ENCODE peak calls at places on chromosomes 7 and 10, in nine cellular contexts. K, M, Q, C, J, L, P, I and T are unnamed samples.

GRCh38 chr10:85548038-85548437 is 818.6 kb downstream of the GRID1 start:
- DNase-seq in K (peak; percentile 36), M (no peak), Q (peak; percentile 33), C (no peak), J (peak; percentile 52), L (peak; percentile 7), P (peak; percentile 32), I (no peak), T (peak; percentile 12)

GRCh38 chr10:114801411-114801813 is 20.2 kb upstream of the FHIP2A start:
- DNase-seq in K (no peak), M (no peak), Q (no peak), C (no peak), J (no peak), L (no peak), P (no peak), I (no peak), T (no peak)

GRCh38 chr10:100970076-100970913 is 991 bp downstream of the SEMA4G start:
- DNase-seq in K (peak; percentile 95), M (no peak), Q (peak; percentile 24), C (no peak), J (peak; percentile 26), L (no peak), P (peak; percentile 87), I (peak; percentile 57), T (peak; percentile 46)

GRCh38 chr7:1054438-1055083 is 10.2 kb downstream of the GPR146 start:
- DNase-seq in K (no peak), M (no peak), Q (no peak), C (no peak), J (no peak), L (no peak), P (no peak), I (no peak), T (peak; percentile 33)

GRCh38 chr7:80602007-80602406 is 36.4 kb upstream of the CD36 start:
- DNase-seq in K (no peak), M (no peak), Q (no peak), C (no peak), J (no peak), L (no peak), P (no peak), I (no peak), T (no peak)

GRCh38 chr7:48426966-48427555 is 255.8 kb downstream of the ABCA13 start:
- DNase-seq in K (peak; percentile 31), M (no peak), Q (no peak), C (no peak), J (no peak), L (peak; percentile 70), P (peak; percentile 33), I (no peak), T (no peak)

GRCh38 chr7:19522486-19522885 is 186.4 kb downstream of the POLR1F start:
- DNase-seq in K (no peak), M (no peak), Q (no peak), C (peak; percentile 35), J (no peak), L (peak; percentile 90), P (no peak), I (no peak), T (no peak)

GRCh38 chr10:81603106-81603620 is 271.8 kb upstream of the NRG3 start:
- DNase-seq in K (no peak), M (no peak), Q (no peak), C (no peak), J (no peak), L (no peak), P (no peak), I (no peak), T (no peak)

GRCh38 chr10:63935705-63936104 is 414.5 kb downstream of the REEP3 start:
- DNase-seq in K (no peak), M (no peak), Q (no peak), C (no peak), J (no peak), L (peak; percentile 5), P (no peak), I (no peak), T (no peak)

GRCh38 chr10:31605846-31606543 is 287.0 kb downstream of the ZEB1 start:
- DNase-seq in K (no peak), M (no peak), Q (no peak), C (no peak), J (no peak), L (no peak), P (no peak), I (no peak), T (no peak)

GRCh38 chr10:23200997-23201652 is 9.0 kb downstream of the PTF1A start:
- DNase-seq in K (no peak), M (no peak), Q (no peak), C (peak; percentile 66), J (no peak), L (no peak), P (no peak), I (no peak), T (no peak)

GRCh38 chr10:132023092-132023811 is 41.5 kb upstream of the BNIP3 start:
- DNase-seq in K (peak; percentile 84), M (peak; percentile 84), Q (peak; percentile 87), C (peak; percentile 99), J (peak; percentile 37), L (peak; percentile 83), P (peak; percentile 84), I (peak; percentile 85), T (peak; percentile 87)

GRCh38 chr10:12717981-12718707 is 283.4 kb downstream of the CCDC3 start:
- DNase-seq in K (no peak), M (no peak), Q (no peak), C (no peak), J (no peak), L (peak; percentile 49), P (no peak), I (no peak), T (no peak)
- TF ChIP-seq CTCF in K (no peak), M (peak; percentile 24), Q (peak; percentile 7), C (no peak), J (peak; percentile 41), L (no peak), P (peak; percentile 38), I (peak; percentile 57), T (peak; percentile 24)

GRCh38 chr7:142188846-142189245 is 69.0 kb downstream of the PRSS58 start:
- DNase-seq in K (no peak), M (no peak), Q (no peak), C (no peak), J (peak; percentile 16), L (peak; percentile 60), P (no peak), I (no peak), T (no peak)
- TF ChIP-seq CTCF in K (peak; percentile 20), M (no peak), Q (no peak), C (peak; percentile 41), J (peak; percentile 48), L (peak; percentile 18), P (peak; percentile 39), I (peak; percentile 66), T (no peak)

GRCh38 chr7:157979631-157980340 is 607.8 kb downstream of the PTPRN2 start:
- DNase-seq in K (no peak), M (no peak), Q (no peak), C (peak; percentile 29), J (no peak), L (no peak), P (no peak), I (peak; percentile 55), T (peak; percentile 36)
- TF ChIP-seq CTCF in K (no peak), M (no peak), Q (no peak), C (no peak), J (no peak), L (no peak), P (no peak), I (peak; percentile 65), T (peak; percentile 42)

GRCh38 chr10:89389254-89389653 is 3.2 kb upstream of the IFIT1 start:
- DNase-seq in K (no peak), M (no peak), Q (no peak), C (no peak), J (peak; percentile 22), L (peak; percentile 51), P (no peak), I (no peak), T (no peak)
- TF ChIP-seq CTCF in K (no peak), M (peak; percentile 45), Q (peak; percentile 35), C (peak; percentile 54), J (peak; percentile 44), L (peak; percentile 21), P (no peak), I (peak; percentile 58), T (no peak)

GRCh38 chr10:672992-673391 is 16.5 kb downstream of the DIP2C start:
- DNase-seq in K (peak; percentile 1), M (no peak), Q (no peak), C (no peak), J (no peak), L (no peak), P (peak; percentile 2), I (no peak), T (no peak)
- TF ChIP-seq CTCF in K (no peak), M (no peak), Q (no peak), C (no peak), J (no peak), L (no peak), P (no peak), I (no peak), T (no peak)

GRCh38 chr7:88091988-88092675 is 127.7 kb downstream of the SRI start:
- DNase-seq in K (no peak), M (no peak), Q (no peak), C (no peak), J (no peak), L (no peak), P (no peak), I (no peak), T (no peak)
- TF ChIP-seq CTCF in K (no peak), M (no peak), Q (no peak), C (no peak), J (no peak), L (no peak), P (no peak), I (no peak), T (no peak)